ENCODE peak calls at places on chromosomes 3 and 15, in eight cellular contexts. K is DND-41; U is body of pancreas; V is prostate gland; G is PC-9; T is CD8-positive, alpha-beta memory T cell; H is heart right ventricle; B is psoas muscle. M is an unnamed sample. For H3K4me1, the result is how much of the 10 kb centered on the place peaks cover.

GRCh38 chr15:50506121-50506520 is 40.3 kb downstream of the USP50 start:
- DNase-seq in B (no peak), H (no peak), U (no peak), V (no peak), G (no peak), K (no peak), T (no peak), M (no peak)

GRCh38 chr15:35533130-35534110 is 12.5 kb downstream of the DPH6 start:
- DNase-seq in K (no peak), H (no peak), G (no peak), T (no peak), V (no peak), B (no peak), U (no peak), M (no peak)

GRCh38 chr15:80183886-80184285 is 31.1 kb downstream of the FAH start:
- DNase-seq in T (no peak), G (no peak), B (no peak), U (no peak), V (no peak), K (no peak), H (no peak), M (no peak)

GRCh38 chr3:161268601-161269000 is 47.5 kb downstream of the NMD3 start:
- DNase-seq in H (no peak), U (no peak), T (no peak), V (no peak), G (peak), B (no peak), K (no peak), M (no peak)

GRCh38 chr3:27311400-27311799 is 57.8 kb downstream of the NEK10 start:
- DNase-seq in H (no peak), G (peak), K (no peak), V (no peak), B (no peak), U (no peak), T (no peak), M (no peak)

GRCh38 chr15:78931439-78931981 is 13.3 kb downstream of the CTSH start:
- DNase-seq in U (no peak), H (no peak), K (no peak), G (no peak), B (peak), V (peak), T (no peak), M (no peak)

GRCh38 chr15:24857777-24858176 is 97.0 kb upstream of the SNRPN start:
- DNase-seq in B (no peak), T (no peak), V (no peak), H (no peak), G (no peak), K (no peak), U (no peak), M (no peak)

GRCh38 chr15:57509121-57509520 is 82.6 kb upstream of the MYZAP start:
- DNase-seq in K (no peak), U (no peak), T (no peak), V (no peak), B (no peak), G (no peak), H (no peak), M (no peak)

GRCh38 chr3:5012398-5012797 is 33.2 kb downstream of the BHLHE40 start:
- DNase-seq in V (no peak), T (no peak), K (no peak), B (no peak), G (no peak), U (no peak), H (no peak), M (no peak)

GRCh38 chr3:126550488-126551051 is 8.2 kb downstream of the C3orf22 start:
- DNase-seq in T (no peak), U (no peak), H (no peak), B (peak), G (no peak), K (no peak), V (no peak), M (no peak)

GRCh38 chr3:181941250-181941649 is 229.5 kb downstream of the SOX2 start:
- DNase-seq in U (no peak), G (no peak), H (no peak), V (no peak), T (no peak), K (no peak), B (no peak), M (no peak)

GRCh38 chr3:42662813-42663535 is 9.5 kb downstream of the ZBTB47 start:
- DNase-seq in K (no peak), U (no peak), G (no peak), T (no peak), B (no peak), V (no peak), H (no peak), M (no peak)

GRCh38 chr3:41956574-41956973 is 5.3 kb downstream of the ULK4 start:
- DNase-seq in U (no peak), T (no peak), H (no peak), K (no peak), V (no peak), B (no peak), G (no peak), M (no peak)

GRCh38 chr3:9101286-9101685 is 138.0 kb upstream of the RAD18 start:
- DNase-seq in G (no peak), U (no peak), B (no peak), T (no peak), H (no peak), V (no peak), K (no peak), M (no peak)

GRCh38 chr15:67456677-67457529 is 64.0 kb upstream of the C15orf61 start:
- DNase-seq in G (no peak), V (peak), U (peak), T (peak), K (peak), H (peak), B (peak), M (peak)

GRCh38 chr3:124563376-124563775 is 166.9 kb upstream of the UMPS start:
- DNase-seq in V (no peak), T (no peak), H (no peak), G (no peak), B (no peak), U (no peak), K (no peak), M (no peak)

GRCh38 chr3:104596551-104596950 is 770.2 kb upstream of the ALCAM start:
- DNase-seq in B (no peak), K (peak), G (no peak), H (no peak), U (no peak), T (no peak), V (peak), M (peak)

GRCh38 chr3:150603090-150603887 is at the start of gene SELENOT:
- DNase-seq in H (peak), B (peak), V (peak), K (peak), T (peak), G (peak), U (peak), M (peak)

GRCh38 chr3:10460951-10461563 is 44.3 kb downstream of the ATP2B2 start:
- DNase-seq in T (no peak), B (no peak), G (no peak), H (no peak), U (no peak), K (no peak), V (no peak), M (no peak)

GRCh38 chr15:73388256-73388781 is 19.6 kb upstream of the HCN4 start:
- DNase-seq in G (peak), B (no peak), K (no peak), U (peak), T (no peak), V (no peak), H (no peak), M (no peak)

GRCh38 chr3:14766428-14767244 is 52.1 kb upstream of the FGD5 start:
- DNase-seq in K (no peak), B (no peak), G (no peak), T (no peak), V (no peak), U (no peak), H (no peak), M (no peak)

GRCh38 chr3:195052939-195053338 is 218.0 kb downstream of the XXYLT1 start:
- DNase-seq in T (no peak), V (no peak), H (no peak), G (no peak), B (peak), K (no peak), U (no peak), M (no peak)

GRCh38 chr3:122415104-122415744 is 638 bp downstream of the WDR5B start:
- DNase-seq in U (peak), G (peak), K (peak), V (peak), B (peak), T (peak), H (no peak), M (peak)

GRCh38 chr15:36810656-36811449 is 231.4 kb downstream of the CDIN1 start:
- DNase-seq in B (no peak), U (no peak), G (no peak), V (no peak), H (no peak), K (no peak), T (no peak), M (no peak)

GRCh38 chr3:87798567-87798947 is 260.2 kb downstream of the CGGBP1 start:
- DNase-seq in G (no peak), T (no peak), K (no peak), H (no peak), U (no peak), V (no peak), B (no peak), M (no peak)

GRCh38 chr15:50166216-50166615 is 15.8 kb upstream of the SLC27A2 start:
- DNase-seq in U (no peak), K (no peak), B (no peak), G (peak), T (no peak), H (no peak), V (no peak), M (no peak)

GRCh38 chr3:42709621-42710020 is 7.0 kb upstream of the HHATL start:
- DNase-seq in U (peak), V (no peak), K (no peak), G (no peak), H (no peak), T (no peak), B (peak), M (no peak)

GRCh38 chr3:59527493-59527892 is 477.7 kb upstream of the CFAP20DC start:
- DNase-seq in B (no peak), G (no peak), U (no peak), V (no peak), H (no peak), K (no peak), T (no peak), M (no peak)

GRCh38 chr3:65436580-65436979 is 602.1 kb downstream of the MAGI1 start:
- DNase-seq in U (no peak), B (no peak), T (no peak), K (no peak), H (no peak), G (no peak), V (no peak), M (no peak)

GRCh38 chr3:196555295-196555694 is 13.1 kb downstream of the WDR53 start:
- DNase-seq in U (no peak), H (no peak), V (no peak), T (no peak), K (no peak), B (no peak), G (no peak), M (no peak)

GRCh38 chr3:127779747-127780146 is 42.6 kb downstream of the MGLL start:
- DNase-seq in K (no peak), U (no peak), B (peak), H (no peak), G (peak), V (no peak), T (no peak), M (no peak)

GRCh38 chr3:13708871-13709595 is 160.1 kb downstream of the FBLN2 start:
- DNase-seq in U (no peak), K (no peak), V (no peak), B (no peak), T (no peak), H (no peak), G (no peak), M (no peak)

GRCh38 chr3:161694682-161695586 is 198.3 kb downstream of the OTOL1 start:
- DNase-seq in U (no peak), G (no peak), T (no peak), K (no peak), V (no peak), B (no peak), H (no peak), M (no peak)

GRCh38 chr15:68792901-68793766 is 27.6 kb downstream of the ANP32A start:
- DNase-seq in G (no peak), H (peak), U (peak), V (peak), K (no peak), T (no peak), B (no peak), M (no peak)

GRCh38 chr3:66816110-66816761 is 181.9 kb upstream of the KBTBD8 start:
- DNase-seq in K (peak), B (no peak), G (peak), H (no peak), U (no peak), V (no peak), T (peak), M (peak)

GRCh38 chr3:6600237-6600636 is 260.7 kb upstream of the GRM7 start:
- DNase-seq in G (no peak), V (no peak), T (no peak), H (no peak), U (no peak), K (no peak), B (no peak), M (no peak)
- H3K4me1 ChIP-seq in G (under half), V (under half), T (under half), H (under half), U (under half), K (under half), B (under half), M (under half)

DNA sequence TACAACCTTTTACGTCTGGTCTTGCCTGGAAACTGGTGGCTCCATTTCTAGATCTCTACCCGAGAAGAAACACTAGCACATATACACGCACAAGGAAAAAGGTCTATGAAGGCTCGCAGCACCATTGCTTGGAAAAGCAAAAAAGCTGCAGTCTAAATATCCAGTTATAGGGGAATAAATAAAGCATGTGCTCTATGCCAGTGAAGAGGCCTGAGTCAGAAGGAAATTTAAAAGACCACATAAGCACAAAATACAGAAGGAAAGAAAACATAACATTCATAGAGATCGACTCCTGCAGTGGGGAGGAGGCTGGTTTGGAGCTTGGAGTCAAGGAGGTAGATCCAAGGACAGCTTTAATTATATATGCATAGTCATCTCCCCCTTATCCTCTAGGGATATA is 114.4 kb downstream of the PDZRN3 start:
- DNase-seq in G (no peak), K (no peak), H (no peak), T (no peak), B (no peak), U (no peak), V (no peak), M (no peak)
- H3K4me3 ChIP-seq in G (no peak), K (no peak), H (no peak), T (no peak), B (no peak), U (no peak), V (no peak), M (no peak)

GRCh38 chr3:141402476-141403171 is 34.3 kb downstream of the ZBTB38 start:
- DNase-seq in T (peak), G (no peak), V (peak), U (peak), K (no peak), H (peak), B (peak), M (peak)

GRCh38 chr3:141401584-141402475 is 33.5 kb downstream of the ZBTB38 start:
- DNase-seq in H (peak), T (peak), U (peak), G (no peak), K (no peak), B (peak), V (no peak), M (peak)

GRCh38 chr3:141405025-141405424 is 36.7 kb downstream of the ZBTB38 start:
- DNase-seq in B (no peak), K (no peak), V (no peak), G (no peak), U (no peak), H (no peak), T (no peak), M (no peak)

GRCh38 chr3:141405581-141405980 is 37.3 kb downstream of the ZBTB38 start:
- DNase-seq in V (no peak), B (no peak), U (no peak), K (no peak), G (no peak), T (no peak), H (no peak), M (no peak)

GRCh38 chr3:141403576-141403975 is 35.3 kb downstream of the ZBTB38 start:
- DNase-seq in B (no peak), H (no peak), V (no peak), K (no peak), G (no peak), T (no peak), U (no peak), M (no peak)
- H3K4me1 ChIP-seq in B (under half), H (half or more), V (under half), K (under half), G (under half), T (half or more), U (half or more), M (half or more)

GRCh38 chr3:98971183-98971681 is 69.7 kb upstream of the DCBLD2 start:
- DNase-seq in B (no peak), H (no peak), K (no peak), V (no peak), G (peak), T (no peak), U (no peak), M (no peak)
- H3K4me3 ChIP-seq in B (no peak), H (no peak), K (no peak), V (no peak), G (no peak), T (no peak), U (no peak), M (no peak)

DNA sequence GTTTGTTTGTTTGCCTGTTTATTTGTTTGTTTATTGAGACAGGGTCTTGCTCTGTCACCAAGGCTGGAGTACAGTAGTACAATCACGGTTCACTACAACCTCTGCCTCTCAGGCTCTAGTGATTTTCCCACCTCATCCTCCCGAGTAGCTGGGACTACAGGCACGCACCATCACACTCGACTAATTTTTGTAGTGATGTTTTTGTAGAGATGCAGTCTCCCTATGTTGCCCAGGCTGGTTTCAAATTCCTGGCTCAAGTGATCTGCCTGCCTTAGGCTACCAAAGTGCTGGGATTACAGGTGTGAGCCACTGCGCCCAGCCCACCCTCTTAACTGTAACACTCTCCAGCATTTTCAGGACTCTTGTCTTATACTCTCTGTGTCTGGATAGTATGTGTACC is 26.7 kb downstream of the PLD1 start:
- DNase-seq in U (no peak), V (no peak), H (no peak), G (no peak), B (no peak), T (no peak), K (no peak), M (no peak)
- H3K4me1 ChIP-seq in U (under half), V (under half), H (under half), G (under half), B (under half), T (under half), K (under half), M (under half)

DNA sequence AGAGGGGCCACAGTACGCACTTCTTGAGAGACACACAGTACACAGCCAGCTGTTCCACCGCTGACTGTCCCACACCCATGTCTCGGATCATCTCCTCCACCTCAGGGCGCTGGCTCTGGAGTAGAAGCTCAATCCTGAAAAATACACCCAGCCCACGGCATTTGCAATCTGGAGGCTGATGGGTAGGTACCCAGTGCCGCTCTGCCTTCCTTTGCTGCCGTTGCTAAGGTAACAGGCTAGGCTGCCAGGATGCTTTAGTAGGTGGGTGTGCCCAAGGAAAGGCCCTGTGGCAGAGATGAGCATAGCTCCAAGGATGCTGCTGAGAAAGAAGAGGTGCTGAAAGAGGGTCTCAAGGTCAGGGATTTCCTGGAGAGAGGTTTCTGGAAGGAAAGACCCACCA is 14.6 kb downstream of the TRAIP start:
- DNase-seq in T (no peak), U (no peak), B (no peak), V (no peak), H (no peak), K (no peak), G (no peak), M (no peak)
- H3K4me3 ChIP-seq in T (no peak), U (no peak), B (no peak), V (no peak), H (no peak), K (no peak), G (no peak), M (no peak)

GRCh38 chr3:149579838-149580542 is 77.8 kb downstream of the WWTR1 start:
- DNase-seq in U (no peak), H (no peak), V (no peak), K (no peak), G (peak), B (no peak), T (no peak), M (no peak)

GRCh38 chr3:149581681-149582349 is 76.0 kb downstream of the WWTR1 start:
- DNase-seq in G (peak), V (peak), K (no peak), T (no peak), U (no peak), H (no peak), B (peak), M (no peak)

GRCh38 chr3:149582395-149582794 is 75.4 kb downstream of the WWTR1 start:
- DNase-seq in B (no peak), K (no peak), T (no peak), G (no peak), V (no peak), U (no peak), H (no peak), M (no peak)

GRCh38 chr3:149579161-149579560 is 78.7 kb downstream of the WWTR1 start:
- DNase-seq in U (no peak), B (no peak), T (no peak), H (no peak), G (no peak), K (no peak), V (no peak), M (no peak)

DNA sequence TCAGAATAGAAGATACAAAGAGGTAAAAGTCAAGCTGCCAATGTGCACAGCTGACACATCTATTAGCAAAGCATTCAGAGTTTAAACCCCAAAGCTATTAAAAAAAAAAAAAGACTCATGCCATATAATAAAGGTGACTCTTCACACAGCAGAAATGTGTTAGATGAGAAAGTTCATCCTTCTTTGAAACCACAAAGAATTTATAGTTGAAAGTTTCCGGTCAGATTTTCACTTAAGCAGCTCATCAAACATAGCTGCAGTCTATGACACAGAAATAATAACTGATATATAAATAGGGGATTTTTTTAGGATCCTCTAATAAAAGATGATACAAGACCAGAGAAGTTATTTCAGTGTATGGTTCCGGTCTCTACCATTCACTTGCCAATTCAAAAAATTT is 76.6 kb downstream of the WWTR1 start:
- DNase-seq in T (no peak), H (no peak), B (no peak), U (no peak), V (no peak), G (peak), K (no peak), M (no peak)
- H3K4me1 ChIP-seq in T (under half), H (half or more), B (half or more), U (under half), V (under half), G (half or more), K (under half), M (under half)

DNA sequence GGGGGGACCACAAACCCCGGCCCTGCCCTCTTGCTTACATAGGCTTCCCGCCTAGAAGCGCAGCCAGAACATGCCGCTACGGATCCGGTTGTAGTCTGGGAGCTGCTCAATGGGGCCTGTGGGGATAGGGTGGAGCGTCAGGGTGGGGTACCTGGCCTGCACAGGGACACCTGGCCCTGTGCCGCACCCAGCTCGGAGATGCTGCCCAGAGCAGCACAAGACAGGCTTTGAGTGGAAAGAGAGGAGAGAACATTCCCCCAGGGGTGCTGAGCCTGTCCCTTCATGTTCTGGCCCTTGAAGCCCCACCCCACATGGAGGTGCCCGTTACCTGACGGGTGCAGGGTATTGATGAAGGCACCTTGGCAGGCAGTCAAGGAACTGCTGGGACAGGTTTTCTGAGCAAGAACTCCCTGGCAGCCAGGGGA is 4.0 kb upstream of the COL7A1 start:
- DNase-seq in B (no peak), T (no peak), G (no peak), H (peak), K (no peak), V (peak), U (no peak), M (no peak)
- H3K4me3 ChIP-seq in B (peak), T (no peak), G (no peak), H (no peak), K (no peak), V (no peak), U (no peak), M (no peak)